ENCODE peak calls at places on chromosomes 7 and 10, in five cellular contexts. H is AG04450, X is HTR-8/SVneo, G is D341Med, L is small intestine. S is an unnamed sample.
A peak's percentile ranks its signal among the peaks of the same experiment; 100 is the strongest.

GRCh38 chr7:45182856-45183710 is 25.5 kb downstream of the RAMP3 start:
- DNase-seq in H (no peak), G (peak; percentile 18), X (no peak), L (no peak), S (peak; percentile 45)

GRCh38 chr7:158991824-158992621 is 135.7 kb downstream of the DYNC2I1 start:
- DNase-seq in X (no peak), L (no peak), G (no peak), H (no peak), S (peak; percentile 72)

GRCh38 chr7:50335795-50336754 is 31.6 kb downstream of the IKZF1 start:
- DNase-seq in G (no peak), X (no peak), L (peak; percentile 35), H (no peak), S (peak; percentile 40)

GRCh38 chr10:31381766-31382316 is 62.8 kb downstream of the ZEB1 start:
- DNase-seq in L (no peak), X (no peak), H (no peak), G (no peak), S (no peak)

GRCh38 chr10:100866010-100866409 is 46.8 kb upstream of the SLF2 start:
- DNase-seq in G (no peak), L (no peak), X (no peak), H (no peak), S (no peak)

GRCh38 chr10:14450041-14450491 is 119.3 kb upstream of the FRMD4A start:
- DNase-seq in L (no peak), H (no peak), X (peak; percentile 15), G (no peak), S (no peak)

GRCh38 chr10:29588640-29589421 is 45.9 kb downstream of the SVIL start:
- DNase-seq in H (no peak), X (no peak), G (no peak), L (no peak), S (no peak)

GRCh38 chr7:136030867-136031318 is 53.7 kb upstream of the MTPN start:
- DNase-seq in X (no peak), L (no peak), G (no peak), H (no peak), S (no peak)

GRCh38 chr7:106485031-106485551 is 175.9 kb downstream of the CCDC71L start:
- DNase-seq in X (peak; percentile 7), H (peak; percentile 42), L (no peak), G (no peak), S (no peak)

GRCh38 chr10:78462728-78463228 is 429.1 kb downstream of the RPS24 start:
- DNase-seq in G (no peak), L (no peak), H (no peak), X (no peak), S (no peak)

GRCh38 chr10:130933008-130933390 is 378.5 kb downstream of the TCERG1L start:
- DNase-seq in X (no peak), G (no peak), H (no peak), L (no peak), S (no peak)

GRCh38 chr10:116760919-116761318 is 18.6 kb upstream of the HSPA12A start:
- DNase-seq in L (no peak), H (no peak), X (no peak), G (no peak), S (no peak)

GRCh38 chr7:922334-923107 is 32.0 kb downstream of the ADAP1 start:
- DNase-seq in H (no peak), L (no peak), X (no peak), G (no peak), S (no peak)

GRCh38 chr7:42315096-42315495 is 78.1 kb upstream of the GLI3 start:
- DNase-seq in H (no peak), L (no peak), X (no peak), G (no peak), S (no peak)

GRCh38 chr10:110600487-110601101 is 33.1 kb downstream of the SMC3 start:
- DNase-seq in H (peak; percentile 38), X (peak; percentile 7), L (peak; percentile 59), G (peak; percentile 46), S (peak; percentile 39)

GRCh38 chr7:1103009-1103788 is 15.3 kb downstream of the GPER1 start:
- DNase-seq in X (no peak), H (no peak), L (no peak), G (no peak), S (no peak)

GRCh38 chr10:62471718-62472117 is 97.5 kb downstream of the ZNF365 start:
- DNase-seq in G (no peak), L (no peak), H (no peak), X (no peak), S (no peak)

GRCh38 chr10:98534046-98534445 is 87.3 kb upstream of the HPS1 start:
- DNase-seq in L (no peak), H (no peak), G (no peak), X (no peak), S (no peak)

GRCh38 chr10:14608381-14609001 is 166.2 kb downstream of the FAM107B start:
- DNase-seq in G (no peak), L (no peak), X (no peak), H (no peak), S (no peak)

GRCh38 chr10:115706482-115707076 is 566.4 kb downstream of the GFRA1 start:
- DNase-seq in H (no peak), X (peak; percentile 0), G (no peak), L (peak; percentile 5), S (no peak)

GRCh38 chr10:87505366-87506113 is 847 bp downstream of the MINPP1 start:
- DNase-seq in X (peak; percentile 48), H (no peak), L (peak; percentile 66), G (peak; percentile 79), S (peak; percentile 85)

GRCh38 chr7:77328669-77329068 is 87.5 kb downstream of the GSAP start:
- DNase-seq in G (no peak), L (no peak), X (no peak), H (no peak), S (no peak)